ENCODE peak calls at places on chromosomes 4 and X, in four cellular contexts. One of them, this sample, is unnamed.

GRCh38 chr4:183541081-183542045 is 36.5 kb downstream of the ING2 start:
- DNase-seq in lung: no peak
- DNase-seq in psoas muscle: no peak
- DNase-seq in tibial nerve: peak
- DNase-seq in this sample: no peak

GRCh38 chr4:48079972-48080391 is 54.1 kb downstream of the TXK start:
- DNase-seq in lung: no peak
- DNase-seq in tibial nerve: no peak
- DNase-seq in psoas muscle: no peak
- DNase-seq in this sample: no peak

GRCh38 chr4:1356181-1356998 is 9.4 kb downstream of the UVSSA start:
- DNase-seq in psoas muscle: peak
- DNase-seq in lung: peak
- DNase-seq in tibial nerve: peak
- DNase-seq in this sample: peak

GRCh38 chrX:28787206-28787605 is 200.0 kb downstream of the IL1RAPL1 start:
- DNase-seq in lung: no peak
- DNase-seq in tibial nerve: no peak
- DNase-seq in psoas muscle: no peak
- DNase-seq in this sample: no peak

GRCh38 chrX:650274-650673 is 19.7 kb downstream of the SHOX start:
- DNase-seq in psoas muscle: no peak
- DNase-seq in lung: no peak
- DNase-seq in tibial nerve: no peak
- DNase-seq in this sample: no peak

GRCh38 chrX:41314204-41314603 is 19.8 kb upstream of the DDX3X start:
- DNase-seq in lung: no peak
- DNase-seq in psoas muscle: no peak
- DNase-seq in tibial nerve: no peak
- DNase-seq in this sample: no peak

GRCh38 chr4:41358626-41359025 is 101.9 kb downstream of the UCHL1 start:
- DNase-seq in psoas muscle: no peak
- DNase-seq in lung: peak
- DNase-seq in tibial nerve: no peak
- DNase-seq in this sample: no peak

GRCh38 chr4:98542011-98542410 is 116.4 kb downstream of the TSPAN5 start:
- DNase-seq in psoas muscle: no peak
- DNase-seq in lung: no peak
- DNase-seq in tibial nerve: no peak
- DNase-seq in this sample: no peak

GRCh38 chr4:110978761-110979160 is 355.9 kb upstream of the PITX2 start:
- DNase-seq in tibial nerve: no peak
- DNase-seq in lung: no peak
- DNase-seq in psoas muscle: no peak
- DNase-seq in this sample: no peak

GRCh38 chrX:47608130-47608810 is 11.4 kb downstream of the SYN1 start:
- DNase-seq in tibial nerve: no peak
- DNase-seq in psoas muscle: no peak
- DNase-seq in lung: no peak
- DNase-seq in this sample: no peak

GRCh38 chr4:8540072-8540471 is 40.1 kb upstream of the GPR78 start:
- DNase-seq in psoas muscle: no peak
- DNase-seq in lung: no peak
- DNase-seq in tibial nerve: no peak
- DNase-seq in this sample: no peak

GRCh38 chr4:73664470-73664869 is 44.2 kb upstream of the RASSF6 start:
- DNase-seq in lung: no peak
- DNase-seq in tibial nerve: no peak
- DNase-seq in psoas muscle: no peak
- DNase-seq in this sample: no peak

GRCh38 chr4:73660808-73661207 is 40.6 kb upstream of the RASSF6 start:
- DNase-seq in tibial nerve: no peak
- DNase-seq in lung: no peak
- DNase-seq in psoas muscle: no peak
- DNase-seq in this sample: no peak

GRCh38 chr4:73662709-73663546 is 42.7 kb upstream of the RASSF6 start:
- DNase-seq in psoas muscle: no peak
- DNase-seq in lung: no peak
- DNase-seq in tibial nerve: no peak
- DNase-seq in this sample: peak

DNA sequence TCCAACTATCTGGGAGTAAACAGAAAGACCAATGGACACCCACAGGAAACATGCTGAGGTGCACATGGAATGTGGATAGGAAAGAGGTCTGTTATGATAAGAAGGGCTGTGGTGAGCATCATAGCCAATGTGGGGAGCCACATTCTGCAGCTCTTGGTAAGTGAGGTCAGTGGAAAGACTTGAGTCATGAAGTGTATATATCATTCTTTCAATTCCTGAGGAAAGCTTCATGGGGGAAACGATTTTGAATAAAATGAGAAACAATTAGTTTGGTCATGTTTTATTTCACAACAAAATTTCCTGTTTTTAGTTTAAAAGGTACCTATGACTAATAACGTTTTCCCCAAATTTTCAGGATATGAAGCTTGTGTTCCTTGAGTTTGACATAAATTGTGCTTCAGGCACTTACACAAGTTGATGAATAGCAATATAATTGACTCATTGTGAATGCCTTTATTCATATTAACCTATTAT is 41.4 kb upstream of the RASSF6 start:
- DNase-seq in psoas muscle: no peak
- DNase-seq in lung: no peak
- DNase-seq in tibial nerve: no peak
- DNase-seq in this sample: no peak
- TF ChIP-seq CTCF in psoas muscle: no peak
- TF ChIP-seq CTCF in lung: no peak
- TF ChIP-seq CTCF in tibial nerve: no peak
- TF ChIP-seq CTCF in this sample: no peak

DNA sequence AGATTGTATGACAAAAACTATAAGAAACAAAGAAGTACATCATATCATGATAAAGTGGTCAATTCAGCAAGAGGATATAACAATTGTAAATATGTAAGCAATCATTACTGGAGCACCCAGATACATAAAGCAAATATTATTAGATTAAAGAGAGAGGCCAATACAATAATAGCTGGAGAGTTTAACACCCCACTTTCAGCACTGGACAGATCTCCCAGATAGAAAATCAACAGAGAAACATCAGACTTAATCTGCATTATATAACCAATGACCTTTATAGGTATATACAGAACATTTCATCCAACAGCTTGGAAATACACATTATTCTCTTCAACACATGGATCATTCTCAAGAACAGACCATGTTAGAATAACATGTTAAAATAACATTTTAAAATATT is 128.4 kb downstream of the SPOCK3 start:
- DNase-seq in psoas muscle: no peak
- DNase-seq in tibial nerve: no peak
- DNase-seq in lung: no peak
- DNase-seq in this sample: no peak
- TF ChIP-seq CTCF in psoas muscle: no peak
- TF ChIP-seq CTCF in tibial nerve: no peak
- TF ChIP-seq CTCF in lung: no peak
- TF ChIP-seq CTCF in this sample: no peak

DNA sequence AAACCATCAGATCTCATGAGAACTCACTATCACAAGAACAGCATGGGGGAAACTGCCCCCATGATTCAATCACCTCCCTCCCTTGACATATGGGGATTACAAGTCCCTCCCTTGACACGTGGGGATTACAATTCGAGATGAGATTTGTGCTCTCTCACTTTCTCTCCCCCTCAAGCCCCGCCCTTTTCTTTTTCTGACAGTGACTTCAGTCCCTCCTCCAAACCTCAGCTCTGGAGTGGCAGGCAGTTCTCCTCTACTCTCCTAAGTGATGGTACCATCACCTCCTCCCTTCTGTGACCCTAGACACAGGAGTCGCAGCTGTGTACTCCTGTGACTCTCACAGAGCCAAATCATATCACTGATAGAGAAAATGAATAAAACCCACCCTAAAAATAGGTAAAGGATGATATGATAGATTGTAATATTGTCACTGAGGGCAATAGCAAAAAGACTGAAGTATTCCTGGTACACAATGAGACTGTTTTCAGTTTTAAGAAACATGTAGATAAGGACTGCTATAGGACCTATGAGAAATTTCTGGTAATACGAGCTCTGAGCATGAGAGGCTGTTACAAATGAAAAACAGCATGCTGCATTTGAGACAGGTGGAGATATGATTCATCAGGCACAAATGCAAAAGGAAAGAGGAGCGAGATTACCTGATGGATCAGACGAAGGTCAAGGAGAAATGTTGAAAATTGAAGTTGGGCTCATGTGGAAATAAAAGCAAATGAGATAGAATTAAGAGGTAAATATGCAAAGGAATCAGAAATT is 101.2 kb upstream of the CBLL2 start:
- DNase-seq in tibial nerve: no peak
- DNase-seq in lung: no peak
- DNase-seq in psoas muscle: no peak
- DNase-seq in this sample: no peak
- TF ChIP-seq CTCF in tibial nerve: no peak
- TF ChIP-seq CTCF in lung: no peak
- TF ChIP-seq CTCF in psoas muscle: no peak
- TF ChIP-seq CTCF in this sample: no peak

GRCh38 chrX:17005712-17006372 is 59.4 kb downstream of the REPS2 start:
- DNase-seq in psoas muscle: no peak
- DNase-seq in lung: no peak
- DNase-seq in tibial nerve: no peak
- DNase-seq in this sample: no peak

GRCh38 chrX:17009856-17010650 is 63.6 kb downstream of the REPS2 start:
- DNase-seq in psoas muscle: no peak
- DNase-seq in lung: no peak
- DNase-seq in tibial nerve: no peak
- DNase-seq in this sample: no peak

GRCh38 chrX:17007134-17007768 is 60.8 kb downstream of the REPS2 start:
- DNase-seq in tibial nerve: no peak
- DNase-seq in lung: no peak
- DNase-seq in psoas muscle: no peak
- DNase-seq in this sample: peak
- TF ChIP-seq CTCF in tibial nerve: no peak
- TF ChIP-seq CTCF in lung: no peak
- TF ChIP-seq CTCF in psoas muscle: no peak
- TF ChIP-seq CTCF in this sample: no peak

DNA sequence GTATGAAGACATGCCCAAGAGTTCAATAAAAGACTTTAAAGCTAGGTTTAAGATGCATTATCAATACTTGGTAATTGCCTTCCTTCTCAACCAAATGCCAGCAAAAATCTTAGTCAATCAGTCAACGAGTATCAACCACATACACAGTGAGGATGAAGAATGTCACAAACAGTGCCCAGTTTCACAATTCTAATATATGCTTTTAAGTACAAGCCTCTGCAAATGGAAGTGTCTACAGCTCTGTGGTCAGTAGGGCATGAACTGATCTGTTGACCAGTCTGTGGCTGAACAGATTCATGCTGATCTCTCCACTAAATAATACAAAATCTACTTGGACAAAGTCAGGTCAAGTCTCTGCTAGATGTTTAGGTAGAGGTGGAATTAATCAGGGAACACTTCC is 27.9 kb downstream of the PPARGC1A start:
- DNase-seq in lung: no peak
- DNase-seq in tibial nerve: no peak
- DNase-seq in psoas muscle: no peak
- DNase-seq in this sample: no peak
- TF ChIP-seq CTCF in lung: no peak
- TF ChIP-seq CTCF in tibial nerve: no peak
- TF ChIP-seq CTCF in psoas muscle: no peak
- TF ChIP-seq CTCF in this sample: no peak

DNA sequence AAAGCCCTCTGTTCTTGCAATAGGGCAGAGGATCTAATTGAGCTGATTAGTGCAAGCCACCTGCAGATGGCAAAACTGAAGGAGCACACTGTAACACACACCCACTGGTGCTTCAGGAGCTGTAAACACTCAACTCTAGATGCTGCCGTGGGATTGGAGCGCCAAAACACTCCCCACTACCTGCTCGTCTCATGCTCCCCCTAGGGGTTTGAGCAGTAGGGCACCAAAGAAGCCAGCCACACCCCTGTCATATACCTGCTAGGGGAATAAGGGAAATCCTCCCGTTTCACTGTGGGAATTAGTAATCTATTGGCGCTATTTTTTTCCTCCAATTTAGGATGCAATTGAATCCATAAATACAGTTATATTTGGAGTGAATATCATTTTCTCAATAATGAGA is 360.2 kb downstream of the GLUD2 start:
- DNase-seq in psoas muscle: no peak
- DNase-seq in tibial nerve: no peak
- DNase-seq in lung: no peak
- DNase-seq in this sample: no peak
- TF ChIP-seq CTCF in psoas muscle: no peak
- TF ChIP-seq CTCF in tibial nerve: no peak
- TF ChIP-seq CTCF in lung: no peak
- TF ChIP-seq CTCF in this sample: no peak

This sample was measured in GM13976.